ENCODE peak calls at places on chromosomes 6 and 20, in four cellular contexts. G is GM12878, S is HepG2, Y is H1. B is an unnamed sample.

GRCh38 chr6:42210551-42210950 is 7.1 kb downstream of the MRPS10 start:
- DNase-seq in Y (no peak), S (no peak), G (no peak), B (no peak)

GRCh38 chr6:89209457-89209856 is 7.7 kb downstream of the GABRR1 start:
- DNase-seq in G (no peak), S (no peak), Y (no peak), B (no peak)

GRCh38 chr6:29014729-29015608 is 9.9 kb upstream of the ZNF311 start:
- DNase-seq in Y (no peak), G (no peak), S (no peak), B (no peak)

GRCh38 chr6:170268216-170269129 is 22.4 kb downstream of the DLL1 start:
- DNase-seq in S (no peak), Y (no peak), G (no peak), B (no peak)

GRCh38 chr20:51500936-51501335 is 41.6 kb downstream of the NFATC2 start:
- DNase-seq in G (no peak), Y (no peak), S (no peak), B (no peak)

GRCh38 chr20:21396921-21397340 is 395 bp downstream of the NKX2-4 start:
- DNase-seq in S (no peak), Y (peak), G (no peak), B (no peak)

GRCh38 chr6:21208114-21208795 is 385.3 kb upstream of the SOX4 start:
- DNase-seq in G (no peak), S (peak), Y (no peak), B (no peak)

GRCh38 chr20:50595433-50595895 is 85.3 kb downstream of the PTPN1 start:
- DNase-seq in S (no peak), Y (no peak), G (no peak), B (no peak)

GRCh38 chr6:155693573-155694428 is 238.2 kb upstream of the NOX3 start:
- DNase-seq in Y (no peak), S (no peak), G (no peak), B (no peak)

GRCh38 chr6:29816030-29816429 is 11.6 kb upstream of the HLA-G start:
- DNase-seq in S (no peak), Y (no peak), G (no peak), B (no peak)

GRCh38 chr6:137115653-137116052 is 57.8 kb downstream of the IL22RA2 start:
- DNase-seq in G (no peak), S (no peak), Y (no peak), B (no peak)

GRCh38 chr6:3001773-3002293 is 2.1 kb downstream of the NQO2 start:
- DNase-seq in G (no peak), Y (no peak), S (peak), B (no peak)

GRCh38 chr20:17568972-17569471 is 853 bp upstream of the DSTN start:
- DNase-seq in Y (peak), S (peak), G (no peak), B (peak)

GRCh38 chr6:114042267-114043075 is 71.5 kb upstream of the HDAC2 start:
- DNase-seq in G (no peak), Y (no peak), S (no peak), B (no peak)

GRCh38 chr6:111727798-111728197 is 122.1 kb upstream of the TRAF3IP2 start:
- DNase-seq in S (no peak), G (no peak), Y (no peak), B (no peak)

GRCh38 chr6:42142118-42142835 is at the start of gene C6orf132:
- DNase-seq in S (peak), Y (peak), G (no peak), B (no peak)

GRCh38 chr6:34630040-34630439 is 66.5 kb downstream of the ILRUN start:
- DNase-seq in S (peak), Y (no peak), G (no peak), B (no peak)

GRCh38 chr6:143742070-143742954 is 64.5 kb downstream of the PHACTR2 start:
- DNase-seq in G (no peak), S (no peak), Y (no peak), B (no peak)

GRCh38 chr20:49832632-49833327 is 20.2 kb downstream of the SLC9A8 start:
- DNase-seq in G (no peak), Y (no peak), S (peak), B (no peak)

GRCh38 chr6:46949662-46950280 is 28.0 kb upstream of the ADGRF5 start:
- DNase-seq in S (no peak), G (no peak), Y (no peak), B (no peak)

GRCh38 chr6:54222217-54222616 is 86.0 kb upstream of the TINAG start:
- DNase-seq in Y (no peak), G (no peak), S (no peak), B (no peak)

GRCh38 chr20:35443003-35443402 is 5.0 kb upstream of the GDF5 start:
- DNase-seq in S (no peak), G (no peak), Y (no peak), B (no peak)

GRCh38 chr20:33291830-33292355 is 8.9 kb downstream of the BPIFB1 start:
- DNase-seq in Y (peak), G (no peak), S (peak), B (peak)

GRCh38 chr6:3612341-3613041 is 139.0 kb downstream of the PXDC1 start:
- DNase-seq in S (peak), G (no peak), Y (peak), B (no peak)

GRCh38 chr6:90297124-90297865 is 652 bp upstream of the BACH2 start:
- DNase-seq in Y (no peak), G (no peak), S (no peak), B (no peak)
- H3K4me3 ChIP-seq in Y (peak), G (no peak), S (peak), B (peak)

DNA sequence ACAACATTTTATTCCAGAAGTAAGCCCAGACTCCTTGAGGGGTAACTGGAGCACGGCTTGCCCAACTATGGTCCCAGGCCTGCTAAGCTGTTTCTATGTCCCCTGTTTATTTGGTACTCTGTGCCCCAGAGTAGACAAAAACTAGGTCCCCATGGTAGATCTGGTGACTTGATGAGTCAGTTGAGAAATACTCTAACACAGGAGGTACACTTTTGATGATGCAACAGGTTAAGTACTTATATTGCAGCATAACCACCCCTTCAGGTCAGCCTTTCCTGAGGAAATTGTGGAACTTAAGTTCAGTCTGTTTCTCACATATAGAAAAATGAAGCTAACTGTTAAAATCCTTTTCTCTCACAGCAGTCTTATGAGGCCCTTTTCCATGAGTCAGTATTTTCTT is 19.6 kb downstream of the TTPAL start:
- DNase-seq in G (no peak), S (peak), Y (no peak), B (no peak)
- TF ChIP-seq SUZ12 in G (no peak), S (no peak), Y (no peak), B (no peak)

DNA sequence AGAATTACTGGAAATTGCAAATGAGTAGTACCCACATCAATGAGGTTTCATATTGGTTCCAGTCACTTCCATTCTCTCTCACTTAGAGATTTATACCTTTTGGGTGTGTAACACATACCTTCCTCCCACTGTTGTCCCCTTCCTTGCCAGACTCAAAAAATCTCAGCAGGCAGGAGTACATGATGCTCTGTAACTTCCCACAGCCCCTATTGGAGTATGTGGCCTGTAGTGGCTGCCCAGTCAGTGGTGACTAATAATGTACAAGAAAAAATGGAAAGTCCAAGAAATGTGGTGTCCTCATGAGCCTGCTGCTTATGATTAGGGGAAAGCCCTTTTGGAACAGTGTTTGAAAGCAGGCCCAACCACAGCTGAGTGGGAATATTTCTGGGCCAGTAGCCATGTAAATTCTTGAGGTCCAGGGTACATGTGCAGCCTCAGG is 312.0 kb downstream of the ZFAND3 start:
- DNase-seq in Y (no peak), S (no peak), G (no peak), B (no peak)
- TF ChIP-seq ZNF274 in Y (no peak), S (no peak), G (no peak), B (no peak)

GRCh38 chr6:147508871-147509608 is 550 bp downstream of the SAMD5 start:
- DNase-seq in G (no peak), S (no peak), Y (peak), B (no peak)
- H3K4me3 ChIP-seq in G (no peak), S (peak), Y (peak), B (peak)

GRCh38 chr20:1632228-1632577 is 12.4 kb upstream of the SIRPB1 start:
- DNase-seq in G (no peak), S (no peak), Y (no peak), B (no peak)
- TF ChIP-seq SUZ12 in G (no peak), S (no peak), Y (no peak), B (no peak)

GRCh38 chr6:151089916-151090443 is 149.8 kb upstream of the AKAP12 start:
- DNase-seq in Y (no peak), G (no peak), S (no peak), B (no peak)
- TF ChIP-seq ZNF274 in Y (no peak), G (no peak), S (no peak), B (no peak)

GRCh38 chr6:105972440-105972839 is 113.7 kb upstream of the PRDM1 start:
- DNase-seq in G (no peak), Y (no peak), S (no peak), B (no peak)
- H3K4me3 ChIP-seq in G (no peak), Y (no peak), S (no peak), B (no peak)

DNA sequence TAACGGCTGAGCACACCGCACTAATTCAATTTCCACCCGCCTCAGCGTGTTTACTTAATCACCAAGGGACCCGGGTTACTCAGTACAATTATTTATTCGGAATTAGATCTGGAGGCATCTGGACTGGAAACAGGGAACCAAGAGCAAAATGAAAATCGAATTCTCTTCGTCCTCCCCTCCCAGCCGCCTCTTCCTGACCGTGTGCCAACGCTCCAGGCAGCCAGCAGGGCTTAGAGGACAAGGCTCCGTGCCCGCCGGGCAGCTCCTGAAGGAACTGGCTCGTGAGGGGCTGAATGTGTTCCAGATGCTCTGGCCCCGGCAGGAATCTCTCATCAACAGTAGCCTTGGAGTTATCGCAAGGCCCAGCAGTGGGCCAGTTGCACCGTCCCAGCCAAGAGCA is 23.4 kb upstream of the CTNNBL1 start:
- DNase-seq in S (no peak), Y (no peak), G (no peak), B (no peak)
- TF ChIP-seq SUZ12 in S (no peak), Y (no peak), G (no peak), B (no peak)

GRCh38 chr6:119467478-119468081 is 118.0 kb upstream of the MAN1A1 start:
- DNase-seq in S (no peak), G (no peak), Y (no peak), B (no peak)
- TF ChIP-seq ZNF274 in S (no peak), G (no peak), Y (no peak), B (no peak)

DNA sequence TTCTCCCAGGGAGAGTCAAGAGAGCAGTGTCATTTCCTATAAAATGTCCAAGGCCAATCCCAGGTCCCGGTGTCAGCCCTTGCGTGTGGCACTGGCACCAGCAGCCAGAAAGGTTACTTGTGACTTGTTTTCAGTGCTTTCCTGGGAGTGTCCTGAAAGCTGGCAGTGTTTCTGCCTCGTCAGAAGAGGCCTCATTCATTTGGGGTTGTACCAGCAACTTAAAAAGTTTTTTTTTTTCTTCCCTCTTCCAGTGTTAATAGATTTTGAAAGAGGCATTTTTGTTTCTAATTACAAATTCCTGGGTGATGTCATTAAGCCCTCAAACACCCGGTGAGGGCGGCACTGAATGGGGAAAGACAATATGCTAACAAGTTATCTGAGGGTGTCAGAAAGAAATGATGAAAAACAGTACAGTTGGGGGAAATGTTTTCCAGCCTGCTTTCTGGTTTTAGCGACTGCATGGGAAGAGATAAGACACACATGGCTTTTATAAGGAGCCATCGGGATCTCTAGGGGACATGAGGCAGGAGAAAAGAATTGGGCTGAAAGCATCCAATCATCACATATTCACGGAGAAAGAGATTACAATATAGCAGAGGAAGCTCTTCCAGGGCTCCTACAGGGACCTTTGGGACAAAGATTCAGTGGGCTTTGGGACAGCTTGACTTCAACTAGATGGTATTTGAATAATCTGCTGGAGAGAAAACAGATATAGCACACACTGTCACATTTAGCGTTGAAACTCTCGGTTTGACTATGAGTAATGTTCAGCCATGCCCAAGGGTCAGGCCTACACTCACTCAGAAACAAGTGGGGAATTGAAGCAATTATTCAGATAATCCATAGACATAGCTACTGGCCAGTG is 153.0 kb downstream of the BCAS1 start:
- DNase-seq in G (peak), Y (no peak), S (no peak), B (no peak)
- H3K4me3 ChIP-seq in G (peak), Y (no peak), S (no peak), B (no peak)